ENCODE peak calls at places on chromosomes 7 and 10, in nine cellular contexts. One of them, this sample, is unnamed.

GRCh38 chr10:104122273-104123107 is 519 bp downstream of the SFR1 start:
- DNase-seq in HEK293T: peak; percentile 35
- DNase-seq in iPS-NIHi11: no peak
- DNase-seq in KBM-7: no peak
- DNase-seq in GM12891: no peak
- DNase-seq in Right ventricle myocardium inferior: peak; percentile 63
- DNase-seq in Calu3: no peak
- DNase-seq in foreskin fibroblast: no peak
- DNase-seq in activated naive CD8-positive, alpha-beta T cell treated with anti-CD3 and anti-CD28 coated beads, Interleukin-2, amount 50 U/mL, for 16 hours: no peak
- DNase-seq in this sample: no peak

GRCh38 chr7:47461161-47461560 is 120.8 kb downstream of the TNS3 start:
- DNase-seq in KBM-7: no peak
- DNase-seq in Right ventricle myocardium inferior: peak; percentile 79
- DNase-seq in HEK293T: no peak
- DNase-seq in GM12891: no peak
- DNase-seq in foreskin fibroblast: no peak
- DNase-seq in iPS-NIHi11: no peak
- DNase-seq in activated naive CD8-positive, alpha-beta T cell treated with anti-CD3 and anti-CD28 coated beads, Interleukin-2, amount 50 U/mL, for 16 hours: no peak
- DNase-seq in Calu3: no peak
- DNase-seq in this sample: no peak

GRCh38 chr10:3048114-3049019 is 19.0 kb upstream of the PFKP start:
- DNase-seq in activated naive CD8-positive, alpha-beta T cell treated with anti-CD3 and anti-CD28 coated beads, Interleukin-2, amount 50 U/mL, for 16 hours: no peak
- DNase-seq in GM12891: no peak
- DNase-seq in KBM-7: no peak
- DNase-seq in HEK293T: no peak
- DNase-seq in iPS-NIHi11: peak; percentile 41
- DNase-seq in foreskin fibroblast: no peak
- DNase-seq in Right ventricle myocardium inferior: no peak
- DNase-seq in Calu3: no peak
- DNase-seq in this sample: no peak

GRCh38 chr10:110644598-110645462 is 694 bp downstream of the RBM20 start:
- DNase-seq in Right ventricle myocardium inferior: no peak
- DNase-seq in foreskin fibroblast: no peak
- DNase-seq in HEK293T: no peak
- DNase-seq in Calu3: no peak
- DNase-seq in KBM-7: no peak
- DNase-seq in GM12891: no peak
- DNase-seq in activated naive CD8-positive, alpha-beta T cell treated with anti-CD3 and anti-CD28 coated beads, Interleukin-2, amount 50 U/mL, for 16 hours: no peak
- DNase-seq in iPS-NIHi11: no peak
- DNase-seq in this sample: no peak

GRCh38 chr10:54402576-54402975 is 398.5 kb downstream of the PCDH15 start:
- DNase-seq in foreskin fibroblast: no peak
- DNase-seq in GM12891: no peak
- DNase-seq in iPS-NIHi11: peak; percentile 6
- DNase-seq in Right ventricle myocardium inferior: no peak
- DNase-seq in KBM-7: peak; percentile 8
- DNase-seq in Calu3: peak; percentile 37
- DNase-seq in HEK293T: no peak
- DNase-seq in activated naive CD8-positive, alpha-beta T cell treated with anti-CD3 and anti-CD28 coated beads, Interleukin-2, amount 50 U/mL, for 16 hours: no peak
- DNase-seq in this sample: no peak

GRCh38 chr10:114356786-114357588 is 47.3 kb downstream of the AFAP1L2 start:
- DNase-seq in HEK293T: no peak
- DNase-seq in GM12891: no peak
- DNase-seq in Right ventricle myocardium inferior: no peak
- DNase-seq in KBM-7: no peak
- DNase-seq in iPS-NIHi11: no peak
- DNase-seq in activated naive CD8-positive, alpha-beta T cell treated with anti-CD3 and anti-CD28 coated beads, Interleukin-2, amount 50 U/mL, for 16 hours: no peak
- DNase-seq in Calu3: no peak
- DNase-seq in foreskin fibroblast: peak; percentile 5
- DNase-seq in this sample: no peak

GRCh38 chr7:51261117-51261835 is 55.3 kb downstream of the COBL start:
- DNase-seq in foreskin fibroblast: no peak
- DNase-seq in iPS-NIHi11: no peak
- DNase-seq in KBM-7: no peak
- DNase-seq in GM12891: no peak
- DNase-seq in HEK293T: no peak
- DNase-seq in Calu3: no peak
- DNase-seq in activated naive CD8-positive, alpha-beta T cell treated with anti-CD3 and anti-CD28 coated beads, Interleukin-2, amount 50 U/mL, for 16 hours: no peak
- DNase-seq in Right ventricle myocardium inferior: no peak
- DNase-seq in this sample: no peak

GRCh38 chr7:83465643-83466042 is 183.3 kb downstream of the SEMA3E start:
- DNase-seq in Calu3: no peak
- DNase-seq in GM12891: no peak
- DNase-seq in KBM-7: no peak
- DNase-seq in HEK293T: no peak
- DNase-seq in foreskin fibroblast: no peak
- DNase-seq in iPS-NIHi11: no peak
- DNase-seq in Right ventricle myocardium inferior: no peak
- DNase-seq in activated naive CD8-positive, alpha-beta T cell treated with anti-CD3 and anti-CD28 coated beads, Interleukin-2, amount 50 U/mL, for 16 hours: no peak
- DNase-seq in this sample: no peak

GRCh38 chr10:76242956-76243355 is 811.5 kb downstream of the LRMDA start:
- DNase-seq in activated naive CD8-positive, alpha-beta T cell treated with anti-CD3 and anti-CD28 coated beads, Interleukin-2, amount 50 U/mL, for 16 hours: no peak
- DNase-seq in foreskin fibroblast: no peak
- DNase-seq in GM12891: no peak
- DNase-seq in Right ventricle myocardium inferior: no peak
- DNase-seq in iPS-NIHi11: no peak
- DNase-seq in KBM-7: no peak
- DNase-seq in Calu3: no peak
- DNase-seq in HEK293T: no peak
- DNase-seq in this sample: no peak

GRCh38 chr7:28408105-28408973 is 4.0 kb upstream of the CREB5 start:
- DNase-seq in iPS-NIHi11: peak; percentile 66
- DNase-seq in foreskin fibroblast: no peak
- DNase-seq in Calu3: no peak
- DNase-seq in activated naive CD8-positive, alpha-beta T cell treated with anti-CD3 and anti-CD28 coated beads, Interleukin-2, amount 50 U/mL, for 16 hours: no peak
- DNase-seq in GM12891: peak; percentile 6
- DNase-seq in Right ventricle myocardium inferior: no peak
- DNase-seq in HEK293T: no peak
- DNase-seq in KBM-7: no peak
- DNase-seq in this sample: peak; percentile 19

GRCh38 chr7:2017914-2018785 is 214.6 kb downstream of the MAD1L1 start:
- DNase-seq in KBM-7: no peak
- DNase-seq in GM12891: no peak
- DNase-seq in foreskin fibroblast: no peak
- DNase-seq in activated naive CD8-positive, alpha-beta T cell treated with anti-CD3 and anti-CD28 coated beads, Interleukin-2, amount 50 U/mL, for 16 hours: no peak
- DNase-seq in HEK293T: no peak
- DNase-seq in Right ventricle myocardium inferior: peak; percentile 54
- DNase-seq in iPS-NIHi11: no peak
- DNase-seq in Calu3: no peak
- DNase-seq in this sample: no peak

GRCh38 chr10:29668628-29669027 is 33.9 kb upstream of the SVIL start:
- DNase-seq in activated naive CD8-positive, alpha-beta T cell treated with anti-CD3 and anti-CD28 coated beads, Interleukin-2, amount 50 U/mL, for 16 hours: no peak
- DNase-seq in iPS-NIHi11: no peak
- DNase-seq in foreskin fibroblast: no peak
- DNase-seq in Right ventricle myocardium inferior: no peak
- DNase-seq in GM12891: no peak
- DNase-seq in HEK293T: no peak
- DNase-seq in KBM-7: no peak
- DNase-seq in Calu3: peak; percentile 63
- DNase-seq in this sample: no peak

GRCh38 chr10:95861401-95861800 is 46.4 kb upstream of the CC2D2B start:
- DNase-seq in foreskin fibroblast: no peak
- DNase-seq in Right ventricle myocardium inferior: no peak
- DNase-seq in Calu3: no peak
- DNase-seq in GM12891: no peak
- DNase-seq in KBM-7: no peak
- DNase-seq in HEK293T: no peak
- DNase-seq in activated naive CD8-positive, alpha-beta T cell treated with anti-CD3 and anti-CD28 coated beads, Interleukin-2, amount 50 U/mL, for 16 hours: no peak
- DNase-seq in iPS-NIHi11: no peak
- DNase-seq in this sample: no peak

GRCh38 chr7:91082038-91082437 is 182.2 kb upstream of the FZD1 start:
- DNase-seq in Calu3: no peak
- DNase-seq in Right ventricle myocardium inferior: no peak
- DNase-seq in foreskin fibroblast: peak; percentile 24
- DNase-seq in HEK293T: no peak
- DNase-seq in GM12891: no peak
- DNase-seq in activated naive CD8-positive, alpha-beta T cell treated with anti-CD3 and anti-CD28 coated beads, Interleukin-2, amount 50 U/mL, for 16 hours: no peak
- DNase-seq in KBM-7: no peak
- DNase-seq in iPS-NIHi11: no peak
- DNase-seq in this sample: no peak

GRCh38 chr10:125911145-125911544 is 14.8 kb downstream of the FANK1 start:
- DNase-seq in HEK293T: no peak
- DNase-seq in iPS-NIHi11: no peak
- DNase-seq in KBM-7: no peak
- DNase-seq in Calu3: no peak
- DNase-seq in foreskin fibroblast: no peak
- DNase-seq in Right ventricle myocardium inferior: no peak
- DNase-seq in activated naive CD8-positive, alpha-beta T cell treated with anti-CD3 and anti-CD28 coated beads, Interleukin-2, amount 50 U/mL, for 16 hours: no peak
- DNase-seq in GM12891: no peak
- DNase-seq in this sample: no peak

GRCh38 chr10:123991622-123992570 is 100.3 kb upstream of the CPXM2 start:
- DNase-seq in KBM-7: no peak
- DNase-seq in activated naive CD8-positive, alpha-beta T cell treated with anti-CD3 and anti-CD28 coated beads, Interleukin-2, amount 50 U/mL, for 16 hours: no peak
- DNase-seq in HEK293T: no peak
- DNase-seq in GM12891: no peak
- DNase-seq in Calu3: no peak
- DNase-seq in foreskin fibroblast: peak; percentile 20
- DNase-seq in Right ventricle myocardium inferior: no peak
- DNase-seq in iPS-NIHi11: no peak
- DNase-seq in this sample: peak; percentile 5

GRCh38 chr10:34087095-34087418 is 728.0 kb downstream of the PARD3 start:
- DNase-seq in Calu3: no peak
- DNase-seq in HEK293T: no peak
- DNase-seq in foreskin fibroblast: no peak
- DNase-seq in Right ventricle myocardium inferior: no peak
- DNase-seq in KBM-7: no peak
- DNase-seq in activated naive CD8-positive, alpha-beta T cell treated with anti-CD3 and anti-CD28 coated beads, Interleukin-2, amount 50 U/mL, for 16 hours: no peak
- DNase-seq in iPS-NIHi11: no peak
- DNase-seq in GM12891: no peak
- DNase-seq in this sample: no peak

GRCh38 chr10:100569687-100570517 is 34.2 kb downstream of the HIF1AN start:
- DNase-seq in KBM-7: no peak
- DNase-seq in Calu3: no peak
- DNase-seq in foreskin fibroblast: no peak
- DNase-seq in iPS-NIHi11: peak; percentile 82
- DNase-seq in Right ventricle myocardium inferior: no peak
- DNase-seq in activated naive CD8-positive, alpha-beta T cell treated with anti-CD3 and anti-CD28 coated beads, Interleukin-2, amount 50 U/mL, for 16 hours: no peak
- DNase-seq in GM12891: no peak
- DNase-seq in HEK293T: peak; percentile 51
- DNase-seq in this sample: no peak

GRCh38 chr7:21106296-21106732 is 319.6 kb upstream of the SP8 start:
- DNase-seq in Calu3: no peak
- DNase-seq in activated naive CD8-positive, alpha-beta T cell treated with anti-CD3 and anti-CD28 coated beads, Interleukin-2, amount 50 U/mL, for 16 hours: no peak
- DNase-seq in KBM-7: no peak
- DNase-seq in iPS-NIHi11: no peak
- DNase-seq in HEK293T: no peak
- DNase-seq in foreskin fibroblast: no peak
- DNase-seq in Right ventricle myocardium inferior: no peak
- DNase-seq in GM12891: no peak
- DNase-seq in this sample: no peak

GRCh38 chr10:60209874-60210584 is 179.6 kb downstream of the ANK3 start:
- DNase-seq in Right ventricle myocardium inferior: no peak
- DNase-seq in activated naive CD8-positive, alpha-beta T cell treated with anti-CD3 and anti-CD28 coated beads, Interleukin-2, amount 50 U/mL, for 16 hours: no peak
- DNase-seq in KBM-7: no peak
- DNase-seq in HEK293T: no peak
- DNase-seq in Calu3: no peak
- DNase-seq in iPS-NIHi11: no peak
- DNase-seq in GM12891: no peak
- DNase-seq in foreskin fibroblast: no peak
- DNase-seq in this sample: no peak

GRCh38 chr7:34845666-34846361 is 187.8 kb downstream of the NPSR1 start:
- DNase-seq in Right ventricle myocardium inferior: no peak
- DNase-seq in GM12891: no peak
- DNase-seq in activated naive CD8-positive, alpha-beta T cell treated with anti-CD3 and anti-CD28 coated beads, Interleukin-2, amount 50 U/mL, for 16 hours: no peak
- DNase-seq in foreskin fibroblast: no peak
- DNase-seq in iPS-NIHi11: peak; percentile 55
- DNase-seq in HEK293T: no peak
- DNase-seq in KBM-7: no peak
- DNase-seq in Calu3: peak; percentile 50
- DNase-seq in this sample: no peak

GRCh38 chr10:24928163-24928562 is 24.2 kb downstream of the PRTFDC1 start:
- DNase-seq in HEK293T: no peak
- DNase-seq in foreskin fibroblast: no peak
- DNase-seq in KBM-7: no peak
- DNase-seq in Calu3: no peak
- DNase-seq in activated naive CD8-positive, alpha-beta T cell treated with anti-CD3 and anti-CD28 coated beads, Interleukin-2, amount 50 U/mL, for 16 hours: no peak
- DNase-seq in iPS-NIHi11: no peak
- DNase-seq in Right ventricle myocardium inferior: no peak
- DNase-seq in GM12891: no peak
- DNase-seq in this sample: no peak

GRCh38 chr10:59068581-59069191 is 107.8 kb upstream of the PHYHIPL start:
- DNase-seq in Calu3: no peak
- DNase-seq in activated naive CD8-positive, alpha-beta T cell treated with anti-CD3 and anti-CD28 coated beads, Interleukin-2, amount 50 U/mL, for 16 hours: no peak
- DNase-seq in HEK293T: no peak
- DNase-seq in foreskin fibroblast: no peak
- DNase-seq in Right ventricle myocardium inferior: no peak
- DNase-seq in GM12891: no peak
- DNase-seq in KBM-7: no peak
- DNase-seq in iPS-NIHi11: no peak
- DNase-seq in this sample: no peak

GRCh38 chr10:73965890-73966768 is 31.8 kb upstream of the VCL start:
- DNase-seq in Right ventricle myocardium inferior: peak; percentile 83
- DNase-seq in GM12891: no peak
- DNase-seq in KBM-7: peak; percentile 68
- DNase-seq in iPS-NIHi11: peak; percentile 92
- DNase-seq in foreskin fibroblast: peak; percentile 98
- DNase-seq in activated naive CD8-positive, alpha-beta T cell treated with anti-CD3 and anti-CD28 coated beads, Interleukin-2, amount 50 U/mL, for 16 hours: no peak
- DNase-seq in Calu3: peak; percentile 70
- DNase-seq in HEK293T: peak; percentile 86
- DNase-seq in this sample: no peak

GRCh38 chr7:46580756-46581155 is 659.7 kb upstream of the IGFBP3 start:
- DNase-seq in foreskin fibroblast: no peak
- DNase-seq in Calu3: no peak
- DNase-seq in KBM-7: no peak
- DNase-seq in activated naive CD8-positive, alpha-beta T cell treated with anti-CD3 and anti-CD28 coated beads, Interleukin-2, amount 50 U/mL, for 16 hours: no peak
- DNase-seq in HEK293T: no peak
- DNase-seq in iPS-NIHi11: no peak
- DNase-seq in GM12891: no peak
- DNase-seq in Right ventricle myocardium inferior: no peak
- DNase-seq in this sample: no peak

GRCh38 chr10:27368706-27369105 is 128.1 kb upstream of the ACBD5 start:
- DNase-seq in HEK293T: no peak
- DNase-seq in iPS-NIHi11: no peak
- DNase-seq in activated naive CD8-positive, alpha-beta T cell treated with anti-CD3 and anti-CD28 coated beads, Interleukin-2, amount 50 U/mL, for 16 hours: no peak
- DNase-seq in foreskin fibroblast: no peak
- DNase-seq in GM12891: no peak
- DNase-seq in Right ventricle myocardium inferior: no peak
- DNase-seq in Calu3: no peak
- DNase-seq in KBM-7: no peak
- DNase-seq in this sample: no peak

GRCh38 chr10:11685787-11686218 is 56.4 kb upstream of the ECHDC3 start:
- DNase-seq in Right ventricle myocardium inferior: peak; percentile 86
- DNase-seq in GM12891: peak; percentile 42
- DNase-seq in HEK293T: no peak
- DNase-seq in iPS-NIHi11: no peak
- DNase-seq in activated naive CD8-positive, alpha-beta T cell treated with anti-CD3 and anti-CD28 coated beads, Interleukin-2, amount 50 U/mL, for 16 hours: no peak
- DNase-seq in foreskin fibroblast: no peak
- DNase-seq in Calu3: peak; percentile 72
- DNase-seq in KBM-7: peak; percentile 98
- DNase-seq in this sample: peak; percentile 62

GRCh38 chr10:93580824-93581223 is 14.4 kb downstream of the FFAR4 start:
- DNase-seq in Right ventricle myocardium inferior: no peak
- DNase-seq in activated naive CD8-positive, alpha-beta T cell treated with anti-CD3 and anti-CD28 coated beads, Interleukin-2, amount 50 U/mL, for 16 hours: no peak
- DNase-seq in GM12891: no peak
- DNase-seq in KBM-7: no peak
- DNase-seq in HEK293T: peak; percentile 35
- DNase-seq in Calu3: peak; percentile 23
- DNase-seq in iPS-NIHi11: peak; percentile 61
- DNase-seq in foreskin fibroblast: peak; percentile 10
- DNase-seq in this sample: no peak

GRCh38 chr7:74193054-74193453 is 16.8 kb upstream of the LAT2 start:
- DNase-seq in KBM-7: no peak
- DNase-seq in Right ventricle myocardium inferior: no peak
- DNase-seq in activated naive CD8-positive, alpha-beta T cell treated with anti-CD3 and anti-CD28 coated beads, Interleukin-2, amount 50 U/mL, for 16 hours: no peak
- DNase-seq in GM12891: no peak
- DNase-seq in Calu3: no peak
- DNase-seq in iPS-NIHi11: no peak
- DNase-seq in HEK293T: no peak
- DNase-seq in foreskin fibroblast: no peak
- DNase-seq in this sample: no peak

GRCh38 chr7:135204271-135204872 is 7.0 kb downstream of the WDR91 start:
- DNase-seq in GM12891: no peak
- DNase-seq in iPS-NIHi11: no peak
- DNase-seq in foreskin fibroblast: peak; percentile 86
- DNase-seq in Calu3: no peak
- DNase-seq in Right ventricle myocardium inferior: no peak
- DNase-seq in activated naive CD8-positive, alpha-beta T cell treated with anti-CD3 and anti-CD28 coated beads, Interleukin-2, amount 50 U/mL, for 16 hours: no peak
- DNase-seq in KBM-7: no peak
- DNase-seq in HEK293T: no peak
- DNase-seq in this sample: no peak

GRCh38 chr7:132557489-132558044 is 18.7 kb downstream of the PLXNA4 start:
- DNase-seq in iPS-NIHi11: no peak
- DNase-seq in Right ventricle myocardium inferior: no peak
- DNase-seq in HEK293T: no peak
- DNase-seq in Calu3: no peak
- DNase-seq in KBM-7: peak; percentile 51
- DNase-seq in GM12891: no peak
- DNase-seq in activated naive CD8-positive, alpha-beta T cell treated with anti-CD3 and anti-CD28 coated beads, Interleukin-2, amount 50 U/mL, for 16 hours: no peak
- DNase-seq in foreskin fibroblast: no peak
- DNase-seq in this sample: no peak